ENCODE peak calls at places on chromosome 19, in five cellular contexts. H, E, I, K and F are unnamed samples.

GRCh38 chr19:9791552-9792181 is 23.1 kb upstream of the ZNF846 start:
- DNase-seq in E (peak), H (peak), K (peak), I (peak), F (peak)

GRCh38 chr19:35301961-35302360 is 10.0 kb downstream of the MAG start:
- DNase-seq in H (no peak), I (no peak), K (no peak), E (no peak), F (no peak)

GRCh38 chr19:38669532-38669931 is 22.1 kb downstream of the ACTN4 start:
- DNase-seq in E (no peak), K (no peak), I (no peak), H (no peak), F (no peak)

GRCh38 chr19:48506138-48506733 is 5.4 kb downstream of the LMTK3 start:
- DNase-seq in E (no peak), H (no peak), I (no peak), K (no peak), F (no peak)

GRCh38 chr19:36215276-36216171 is 618 bp downstream of the ZNF146 start:
- DNase-seq in I (no peak), E (no peak), K (no peak), H (peak), F (no peak)

GRCh38 chr19:52570005-52570861 is at the start of gene ZNF701:
- DNase-seq in I (peak), H (no peak), K (peak), E (peak), F (peak)

GRCh38 chr19:51546650-51547396 is 15.4 kb upstream of the SIGLEC6 start:
- DNase-seq in K (no peak), E (no peak), I (no peak), H (no peak), F (no peak)

GRCh38 chr19:58182577-58182988 is 278 bp upstream of the ZNF274 start:
- DNase-seq in I (no peak), K (peak), H (no peak), E (no peak), F (no peak)

GRCh38 chr19:996051-996838 is 4.0 kb upstream of the GRIN3B start:
- DNase-seq in H (no peak), E (no peak), K (peak), I (no peak), F (no peak)

GRCh38 chr19:9903341-9903740 is 33.0 kb downstream of the OLFM2 start:
- DNase-seq in I (no peak), K (no peak), H (no peak), E (no peak), F (no peak)

GRCh38 chr19:45667620-45668341 is at the start of gene GIPR:
- DNase-seq in E (no peak), I (no peak), H (peak), K (peak), F (no peak)

GRCh38 chr19:19098703-19099632 is 35.2 kb downstream of the SLC25A42 start:
- DNase-seq in I (no peak), H (no peak), K (peak), E (no peak), F (no peak)

GRCh38 chr19:872266-872951 is 12.9 kb downstream of the CFD start:
- DNase-seq in K (peak), I (peak), H (no peak), E (peak), F (peak)

GRCh38 chr19:8143041-8143440 is 6.4 kb downstream of the FBN3 start:
- DNase-seq in I (no peak), E (no peak), K (no peak), H (no peak), F (no peak)

DNA sequence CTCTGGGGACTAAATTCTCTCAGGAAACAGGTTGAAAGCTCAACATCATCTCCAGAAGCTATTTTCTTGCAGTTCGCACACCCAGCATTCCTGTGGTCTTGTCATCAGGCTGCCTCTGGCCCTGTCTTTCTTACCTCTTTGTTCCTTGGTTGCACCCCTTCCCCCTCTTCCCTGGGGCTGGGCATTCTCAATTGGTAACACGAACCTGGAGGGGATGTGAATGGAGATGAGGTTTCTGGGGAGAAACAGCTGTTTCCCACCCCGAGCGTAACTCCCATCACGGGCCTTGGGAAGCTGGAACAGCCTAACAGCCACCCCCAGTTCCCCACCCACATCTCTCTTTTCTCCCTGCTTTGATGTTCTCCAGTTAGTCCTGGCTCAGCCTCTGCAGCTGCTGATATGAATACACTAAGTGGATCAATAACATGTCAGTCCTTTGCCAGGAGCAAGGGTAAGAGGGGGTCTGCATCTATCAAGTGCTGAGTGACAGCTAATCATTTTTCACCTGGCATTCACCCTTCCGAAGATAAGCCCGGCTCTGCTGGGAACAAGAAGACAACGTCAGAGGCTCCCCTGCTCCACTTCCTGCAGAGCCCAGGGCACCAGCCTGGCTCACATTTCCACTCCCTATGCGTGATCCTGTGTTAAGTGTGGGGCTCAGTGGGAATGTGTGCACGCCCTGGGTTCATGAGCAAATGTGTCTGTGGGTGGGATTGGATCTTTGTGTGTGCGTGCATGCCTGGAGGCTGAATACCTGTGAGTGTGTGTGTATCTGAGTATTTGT is 74.0 kb upstream of the KCTD15 start:
- DNase-seq in K (no peak), H (no peak), E (no peak), I (no peak), F (no peak)
- TF ChIP-seq EP300 in K (no peak), H (no peak), E (no peak), I (no peak), F (no peak)

GRCh38 chr19:55407625-55408319 is at the start of gene UBE2S:
- DNase-seq in I (peak), E (peak), K (peak), H (peak), F (peak)
- TF ChIP-seq EP300 in I (peak), E (peak), K (peak), H (no peak), F (no peak)

DNA sequence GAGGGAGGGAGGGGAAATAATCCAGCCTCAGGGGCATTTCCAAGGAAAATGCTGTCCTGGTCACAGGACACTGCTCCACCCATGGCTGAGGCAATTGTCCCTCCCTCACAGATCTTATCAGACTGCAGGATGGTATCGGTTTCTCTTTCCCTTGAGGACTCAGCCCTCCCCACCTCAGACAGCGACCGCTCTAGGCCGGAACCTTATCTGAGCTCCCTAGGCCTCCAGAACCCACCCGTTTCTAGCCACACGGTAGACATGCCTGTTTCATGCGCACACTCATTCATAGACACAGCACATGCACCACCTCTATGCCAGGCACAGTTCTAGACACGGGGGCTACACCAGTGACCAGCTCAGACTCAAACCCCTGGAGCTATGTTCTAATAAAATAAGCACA is 10.1 kb upstream of the IZUMO2 start:
- DNase-seq in E (no peak), I (no peak), H (no peak), K (no peak), F (peak)
- TF ChIP-seq EP300 in E (no peak), I (no peak), H (no peak), K (peak), F (no peak)

GRCh38 chr19:4724252-4724514 is 541 bp upstream of the DPP9 start:
- DNase-seq in I (no peak), H (no peak), K (no peak), E (no peak), F (no peak)

GRCh38 chr19:4720037-4720700 is 3.5 kb downstream of the DPP9 start:
- DNase-seq in H (no peak), I (peak), E (no peak), K (no peak), F (no peak)

GRCh38 chr19:4721196-4721595 is 2.4 kb downstream of the DPP9 start:
- DNase-seq in I (no peak), E (no peak), K (no peak), H (no peak), F (no peak)

GRCh38 chr19:4722671-4723464 is 774 bp downstream of the DPP9 start:
- DNase-seq in K (no peak), E (no peak), H (no peak), I (peak), F (no peak)

DNA sequence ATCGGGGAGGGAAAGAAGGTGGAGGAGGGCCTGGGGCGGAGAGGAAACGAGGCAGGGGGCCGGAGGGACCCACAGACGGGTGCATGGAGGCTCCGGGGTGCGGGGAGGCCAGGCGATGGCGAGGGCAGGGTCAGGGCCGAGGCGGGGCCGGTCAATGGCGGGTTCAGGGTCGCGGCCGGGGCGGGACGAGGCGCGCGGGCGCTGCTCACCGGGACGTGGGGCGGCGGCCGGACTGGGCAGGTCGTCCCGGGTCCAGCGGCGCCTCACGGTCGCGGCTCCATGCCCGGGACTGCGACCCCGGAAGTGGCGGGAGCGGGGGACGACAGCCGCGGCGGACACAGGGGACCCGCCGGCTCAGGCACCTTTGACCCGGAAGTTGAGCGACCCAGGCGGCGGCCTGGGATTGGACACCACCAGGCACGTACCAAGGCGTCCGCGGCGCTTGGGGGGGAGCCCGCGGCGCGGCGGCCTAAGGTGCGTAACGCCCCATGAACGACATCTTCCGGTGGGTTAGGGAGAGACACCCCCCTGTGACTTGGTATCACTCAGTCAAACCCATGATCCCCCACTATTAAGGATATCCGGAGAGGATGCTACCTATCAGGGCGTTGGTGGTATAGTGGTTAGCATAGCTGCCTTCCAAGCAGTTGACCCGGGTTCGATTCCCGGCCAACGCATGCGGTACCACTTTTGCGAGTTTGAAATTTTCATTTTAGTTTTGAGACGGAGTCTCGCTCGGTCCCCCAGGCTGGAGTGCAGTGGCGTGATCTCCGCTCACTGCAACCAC is at the start of gene DPP9:
- DNase-seq in H (peak), E (peak), I (peak), K (peak), F (peak)
- TF ChIP-seq EP300 in H (no peak), E (peak), I (peak), K (peak), F (peak)

DNA sequence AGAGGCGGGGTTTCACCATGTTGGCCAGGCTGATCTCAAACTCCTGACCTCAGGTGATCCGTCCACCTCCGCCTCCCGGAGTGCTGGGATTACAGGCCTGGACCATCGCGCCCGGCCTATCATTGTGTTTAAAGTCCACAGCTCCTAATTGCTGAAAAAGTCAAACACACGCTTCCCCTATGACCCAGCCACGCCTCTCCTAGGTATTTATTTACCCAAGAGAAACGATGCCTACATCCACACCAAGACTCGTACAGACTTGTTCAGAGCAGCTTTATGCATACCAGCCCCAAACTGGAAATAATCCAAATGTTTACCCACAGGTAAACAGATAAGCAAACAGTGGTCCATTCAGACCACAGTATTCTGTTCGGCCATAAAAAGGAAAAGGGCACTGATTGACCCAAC is 15.1 kb downstream of the ZNRF4 start:
- DNase-seq in I (no peak), E (no peak), K (no peak), H (no peak), F (no peak)
- TF ChIP-seq EP300 in I (no peak), E (no peak), K (no peak), H (no peak), F (no peak)

GRCh38 chr19:14091086-14091884 is 734 bp upstream of the SAMD1 start:
- DNase-seq in H (peak), I (peak), E (peak), K (peak), F (no peak)
- TF ChIP-seq EP300 in H (no peak), I (no peak), E (peak), K (no peak), F (peak)